ENCODE peak calls at places on chromosomes 13 and 19, in nine cellular contexts. R, I, H, C, Q, K, Z, A and U are unnamed samples.

GRCh38 chr19:45876411-45877197 is 9.3 kb downstream of the IRF2BP1 start:
- DNase-seq in Z (no peak), I (peak), H (peak), R (no peak), C (peak), K (peak), Q (peak), A (no peak), U (no peak)

GRCh38 chr13:114020750-114021463 is 47.0 kb upstream of the C13orf46 start:
- DNase-seq in K (no peak), R (no peak), C (no peak), Z (no peak), Q (no peak), H (no peak), A (no peak), I (peak), U (no peak)

GRCh38 chr19:50326101-50326664 is 3.0 kb downstream of the KCNC3 start:
- DNase-seq in H (no peak), I (no peak), K (no peak), R (no peak), Q (no peak), Z (no peak), A (no peak), C (no peak), U (no peak)

GRCh38 chr13:112171570-112171965 is 104.6 kb downstream of the SOX1 start:
- DNase-seq in A (no peak), H (no peak), Q (no peak), Z (no peak), I (no peak), K (no peak), R (no peak), C (no peak), U (no peak)

GRCh38 chr13:81406639-81407292 is 1065.8 kb upstream of the SPRY2 start:
- DNase-seq in Z (no peak), Q (no peak), A (no peak), K (no peak), I (no peak), H (no peak), R (no peak), C (no peak), U (no peak)

GRCh38 chr13:100229603-100230002 is 140.7 kb downstream of the PCCA start:
- DNase-seq in I (no peak), Q (no peak), Z (no peak), K (no peak), H (peak), R (no peak), C (no peak), A (no peak), U (no peak)

GRCh38 chr13:92137519-92137918 is 739.1 kb downstream of the GPC5 start:
- DNase-seq in Q (no peak), C (no peak), I (no peak), R (no peak), A (no peak), Z (no peak), H (no peak), K (peak), U (no peak)

GRCh38 chr13:103941506-103942148 is 875.4 kb upstream of the SLC10A2 start:
- DNase-seq in C (no peak), Z (peak), R (no peak), H (no peak), K (peak), I (no peak), A (no peak), Q (no peak), U (no peak)

GRCh38 chr19:3250675-3251074 is 26.2 kb downstream of the CELF5 start:
- DNase-seq in C (peak), R (peak), I (no peak), H (no peak), K (peak), A (no peak), Z (peak), Q (no peak), U (no peak)

GRCh38 chr19:49338691-49339363 is 3.6 kb downstream of the CD37 start:
- DNase-seq in K (peak), A (no peak), I (peak), C (peak), Z (no peak), Q (peak), R (no peak), H (peak), U (peak)

GRCh38 chr13:21458457-21458815 is 667 bp downstream of the ZDHHC20 start:
- DNase-seq in Z (peak), I (peak), R (peak), A (peak), C (peak), K (no peak), H (peak), Q (peak), U (no peak)

GRCh38 chr13:36533806-36534205 is 101.5 kb downstream of the CCNA1 start:
- DNase-seq in Q (no peak), I (no peak), C (no peak), H (no peak), K (peak), Z (peak), R (no peak), A (no peak), U (no peak)

GRCh38 chr19:45768644-45769053 is 403 bp downstream of the SIX5 start:
- DNase-seq in I (no peak), A (no peak), R (no peak), Z (no peak), H (peak), K (peak), C (peak), Q (no peak), U (no peak)

GRCh38 chr13:74555291-74556001 is 421.2 kb upstream of the KLF12 start:
- DNase-seq in K (no peak), Z (no peak), A (no peak), R (no peak), H (no peak), C (no peak), I (no peak), Q (no peak), U (no peak)

GRCh38 chr19:49929121-49929610 is at the start of the genes ATF5 and NUP62:
- DNase-seq in Q (peak), A (peak), I (peak), K (peak), Z (peak), C (peak), R (peak), H (peak), U (peak)

GRCh38 chr19:5086725-5087439 is 118.0 kb downstream of the KDM4B start:
- DNase-seq in Z (no peak), Q (no peak), H (no peak), A (no peak), R (no peak), K (no peak), I (no peak), C (no peak), U (no peak)

GRCh38 chr19:42412223-42412622 is 15.0 kb downstream of the LIPE start:
- DNase-seq in Q (no peak), K (no peak), R (no peak), C (no peak), I (no peak), H (no peak), A (no peak), Z (no peak), U (no peak)

GRCh38 chr19:50626796-50627195 is 12.9 kb downstream of the SYT3 start:
- DNase-seq in R (no peak), H (no peak), Q (no peak), Z (no peak), A (no peak), C (peak), K (peak), I (no peak), U (no peak)

DNA sequence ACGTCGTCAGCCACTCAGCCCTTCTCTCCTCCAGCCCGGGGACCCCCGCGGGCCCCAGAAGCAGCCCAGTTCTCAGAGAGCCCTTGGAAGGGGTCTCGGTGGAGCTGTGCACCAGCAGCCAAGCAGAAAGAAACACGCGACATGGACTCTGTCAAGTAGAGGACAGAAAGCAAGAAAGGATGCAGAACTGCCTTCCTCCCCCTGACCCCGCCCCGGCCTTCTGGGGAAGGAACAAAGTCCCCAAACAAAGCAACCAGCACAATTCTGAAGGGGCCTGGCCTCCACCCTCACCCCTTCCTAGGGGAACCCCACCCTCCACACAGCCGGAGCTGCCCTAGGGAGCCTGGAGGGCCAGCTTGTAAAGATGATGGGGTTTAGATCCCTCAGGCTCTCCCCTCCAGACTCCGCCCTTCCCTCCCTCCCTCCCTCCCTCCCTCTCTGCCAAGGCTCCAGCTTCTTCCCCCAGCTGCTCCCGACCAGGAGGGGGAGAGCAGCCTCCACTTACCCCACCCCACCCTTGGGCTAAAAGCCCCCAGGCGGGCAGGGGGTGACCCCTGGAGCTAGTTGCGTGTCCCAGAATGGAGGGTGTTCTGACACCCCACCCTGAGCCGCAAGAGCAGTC is 7.8 kb downstream of the LYL1 start:
- DNase-seq in Q (no peak), I (peak), R (no peak), K (no peak), Z (no peak), H (no peak), A (no peak), C (no peak), U (no peak)
- H3K4me3 ChIP-seq in Q (no peak), I (no peak), R (no peak), K (no peak), Z (no peak), H (peak), A (no peak), C (no peak), U (no peak)

GRCh38 chr13:101416181-101417042 is at the start of gene NALCN:
- DNase-seq in R (no peak), K (peak), C (peak), A (no peak), Z (peak), Q (no peak), H (no peak), I (peak), U (no peak)
- H3K4me3 ChIP-seq in R (no peak), K (peak), C (peak), A (no peak), Z (peak), Q (peak), H (peak), I (peak), U (peak)

DNA sequence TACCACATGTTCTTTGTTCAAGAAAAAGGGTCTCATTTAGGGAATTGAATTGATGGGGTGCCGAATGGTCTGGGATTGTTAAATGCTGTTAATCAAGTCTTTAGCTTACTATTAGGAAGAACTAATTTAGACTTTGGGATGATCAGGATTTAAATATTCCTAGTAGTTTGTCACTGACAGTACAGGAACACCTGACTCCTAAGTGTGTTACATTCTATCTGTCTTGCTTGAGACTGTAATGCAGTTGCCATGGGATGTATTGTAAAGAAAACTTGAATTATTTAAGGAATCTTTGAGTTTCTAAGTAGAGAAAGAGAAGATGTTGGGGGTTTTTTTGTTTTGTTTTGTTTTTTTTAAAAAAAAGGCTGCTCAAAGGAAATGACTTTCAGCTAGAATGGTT is 17.8 kb upstream of the KCTD4 start:
- DNase-seq in C (no peak), R (no peak), H (no peak), I (no peak), Q (no peak), A (no peak), K (no peak), Z (no peak), U (no peak)
- H3K4me3 ChIP-seq in C (no peak), R (no peak), H (no peak), I (no peak), Q (no peak), A (no peak), K (no peak), Z (no peak), U (no peak)

DNA sequence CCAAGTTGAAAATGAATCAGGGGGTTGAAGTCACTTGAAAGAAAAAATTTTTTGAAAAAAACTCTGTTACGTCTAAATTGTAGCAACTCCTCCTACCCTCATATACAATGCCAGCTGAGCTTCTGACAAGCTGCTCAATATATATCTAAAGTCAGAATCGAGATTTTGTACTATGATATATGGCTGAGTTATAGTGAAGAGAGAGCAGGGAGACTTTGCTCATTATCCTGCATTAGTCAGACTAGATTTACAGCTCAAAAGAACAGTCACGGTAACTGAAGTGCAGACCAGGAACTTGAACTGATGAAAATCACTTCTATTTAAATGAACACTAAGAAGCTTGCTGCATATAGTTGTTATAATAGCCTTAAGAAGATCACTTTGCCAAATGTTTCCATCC is 153.1 kb downstream of the LACC1 start:
- DNase-seq in H (no peak), A (no peak), Q (no peak), K (no peak), I (no peak), Z (no peak), C (peak), R (no peak), U (no peak)
- H3K4me3 ChIP-seq in H (no peak), A (no peak), Q (no peak), K (no peak), I (no peak), Z (no peak), C (no peak), R (no peak), U (no peak)

GRCh38 chr19:2054763-2055162 is 3.7 kb upstream of the MKNK2 start:
- DNase-seq in C (no peak), Q (no peak), I (no peak), H (no peak), R (no peak), Z (no peak), A (no peak), K (no peak), U (no peak)

GRCh38 chr19:2051771-2052704 is 994 bp upstream of the MKNK2 start:
- DNase-seq in H (peak), A (peak), K (peak), R (peak), I (peak), Q (peak), Z (peak), C (no peak), U (no peak)

GRCh38 chr19:2055871-2056809 is 5.1 kb upstream of the MKNK2 start:
- DNase-seq in R (no peak), Z (peak), C (peak), Q (peak), A (no peak), H (no peak), I (peak), K (peak), U (peak)

GRCh38 chr19:2050991-2051770 is at the start of gene MKNK2:
- DNase-seq in A (peak), K (peak), C (peak), Q (peak), R (peak), H (peak), I (peak), Z (peak), U (peak)

GRCh38 chr19:2053601-2054389 is 2.8 kb upstream of the MKNK2 start:
- DNase-seq in I (peak), R (no peak), H (peak), K (peak), C (no peak), Z (peak), A (no peak), Q (peak), U (no peak)
- H3K4me3 ChIP-seq in I (no peak), R (no peak), H (no peak), K (no peak), C (no peak), Z (no peak), A (no peak), Q (no peak), U (no peak)

GRCh38 chr13:97385146-97385545 is 48.8 kb upstream of the RAP2A start:
- DNase-seq in I (no peak), C (peak), H (no peak), K (no peak), A (no peak), R (no peak), Q (no peak), Z (no peak), U (no peak)

GRCh38 chr13:97385854-97386253 is 48.1 kb upstream of the RAP2A start:
- DNase-seq in A (no peak), C (peak), Z (peak), K (no peak), Q (no peak), I (no peak), H (no peak), R (no peak), U (no peak)

GRCh38 chr13:97384366-97384765 is 49.6 kb upstream of the RAP2A start:
- DNase-seq in C (no peak), Z (no peak), I (no peak), K (no peak), H (no peak), Q (no peak), R (no peak), A (no peak), U (no peak)

GRCh38 chr13:97382276-97382675 is 51.7 kb upstream of the RAP2A start:
- DNase-seq in R (no peak), H (no peak), Z (no peak), Q (no peak), K (no peak), I (no peak), A (no peak), C (no peak), U (no peak)

DNA sequence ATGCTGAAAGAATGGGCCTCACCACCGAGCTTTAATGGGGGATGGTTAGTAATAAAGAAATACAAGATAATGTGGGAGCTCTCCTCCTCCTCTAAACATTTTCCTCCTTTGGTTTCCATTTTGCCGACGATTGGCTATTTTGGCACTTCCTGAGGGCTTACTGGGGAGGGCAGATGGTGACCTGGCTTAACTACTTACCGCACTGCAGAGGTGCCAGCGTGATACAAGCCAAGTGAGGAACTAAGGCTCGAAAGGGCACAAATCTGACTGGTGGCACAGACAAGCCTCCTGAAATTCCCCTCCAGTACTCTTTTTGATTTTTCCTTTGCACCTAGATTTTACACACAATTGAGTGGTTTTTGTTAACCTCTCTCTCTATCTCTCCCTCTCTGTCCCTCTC is 53.3 kb upstream of the RAP2A start:
- DNase-seq in K (no peak), C (no peak), H (no peak), A (no peak), R (no peak), Z (no peak), I (no peak), Q (no peak), U (no peak)
- H3K4me3 ChIP-seq in K (no peak), C (no peak), H (no peak), A (no peak), R (no peak), Z (no peak), I (no peak), Q (no peak), U (no peak)

GRCh38 chr13:80367473-80367872 is 26.5 kb upstream of the SPRY2 start:
- DNase-seq in Z (no peak), Q (no peak), R (no peak), K (no peak), C (no peak), H (no peak), I (no peak), A (no peak), U (no peak)
- H3K4me3 ChIP-seq in Z (no peak), Q (no peak), R (no peak), K (no peak), C (no peak), H (no peak), I (no peak), A (no peak), U (no peak)

DNA sequence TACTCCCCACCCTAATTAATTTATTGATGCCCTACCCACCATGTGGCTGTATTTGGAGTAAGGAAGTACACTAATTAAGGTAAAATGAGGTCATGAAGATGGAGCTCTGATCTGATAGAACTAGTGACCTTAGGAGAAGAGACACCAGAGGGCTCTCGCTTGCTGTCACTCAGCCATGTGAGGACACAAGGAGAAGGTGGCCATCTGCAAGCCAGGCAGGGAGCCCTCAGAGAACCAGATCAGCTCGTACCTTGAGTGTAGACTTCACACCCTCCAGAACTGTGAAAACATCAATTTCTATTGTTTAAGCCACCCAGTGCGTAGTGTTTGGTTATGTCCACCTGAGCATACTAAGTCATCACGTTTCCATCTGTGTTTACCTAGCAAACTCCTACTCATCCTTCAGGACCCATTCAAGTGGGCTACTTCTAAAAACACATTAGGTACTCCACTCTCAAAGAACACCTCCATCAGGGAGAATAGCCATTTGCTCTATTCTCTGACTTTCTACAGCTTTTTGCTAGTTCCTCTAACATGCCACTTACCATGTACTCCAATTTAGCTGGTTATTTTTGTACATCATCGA is 157.6 kb upstream of the RNF113B start:
- DNase-seq in R (no peak), Z (no peak), C (no peak), H (no peak), K (no peak), I (no peak), A (no peak), Q (no peak), U (peak)
- H3K4me3 ChIP-seq in R (no peak), Z (no peak), C (no peak), H (no peak), K (no peak), I (no peak), A (no peak), Q (no peak), U (no peak)

DNA sequence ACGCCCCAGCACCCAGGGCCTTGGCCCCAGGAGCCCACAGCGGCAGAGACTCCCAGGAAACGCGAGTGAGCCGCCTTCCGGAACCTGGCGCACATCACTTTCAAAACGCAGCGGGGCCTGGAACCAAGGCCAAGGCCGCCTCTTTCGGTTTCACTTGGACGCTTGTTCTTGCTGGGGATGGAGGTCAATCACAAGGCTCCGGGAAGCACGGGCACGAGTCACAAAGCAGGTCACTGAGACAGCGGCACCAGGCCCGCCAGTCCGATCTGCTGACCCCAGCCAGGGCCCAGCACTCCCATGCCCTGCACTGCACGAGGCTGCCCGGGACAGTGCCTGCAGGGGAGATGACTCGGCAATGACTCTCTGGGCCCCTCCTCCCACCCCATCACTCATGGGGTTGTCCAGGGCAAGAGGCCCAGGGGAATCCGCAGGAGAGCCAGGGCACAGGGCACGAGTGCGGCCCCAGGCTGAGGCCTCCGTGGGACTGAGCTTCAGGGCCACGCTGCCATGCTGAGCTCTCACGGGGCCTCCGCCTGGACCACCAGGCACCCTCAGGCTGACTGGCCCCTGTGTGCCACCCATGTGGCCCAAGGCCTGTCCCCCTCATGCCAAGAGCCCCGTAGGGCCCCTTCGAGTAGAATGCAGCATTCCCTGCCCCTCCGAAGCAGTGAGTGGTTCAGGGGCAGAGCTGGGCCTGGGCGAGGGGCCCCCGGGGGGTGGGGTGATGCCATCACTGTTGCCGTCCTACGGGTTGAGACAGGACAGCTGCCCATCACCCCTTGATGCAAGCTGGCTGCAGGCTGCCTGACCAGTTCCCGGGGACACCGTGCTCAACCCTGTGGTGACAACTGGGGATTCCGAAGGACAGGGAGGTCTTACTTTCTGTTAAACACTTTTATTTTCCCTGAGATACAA is 4.9 kb downstream of the SBNO2 start:
- DNase-seq in A (no peak), K (peak), Z (peak), Q (peak), R (no peak), I (peak), H (peak), C (peak), U (no peak)
- H3K4me3 ChIP-seq in A (no peak), K (no peak), Z (peak), Q (no peak), R (no peak), I (no peak), H (peak), C (no peak), U (no peak)